ENCODE peak calls at places on chromosome 1, in four cellular contexts. B is thoracic aorta; U is A673; X is CD4-positive, CD25-positive, alpha-beta regulatory T cell. R is an unnamed sample.

GRCh38 chr1:44694863-44695478 is 20.5 kb downstream of the ARMH1 start:
- DNase-seq in B (no peak), X (no peak), U (no peak), R (no peak)

GRCh38 chr1:205588691-205589445 is 42.9 kb downstream of the ELK4 start:
- DNase-seq in B (no peak), U (peak; percentile 54), X (no peak), R (peak; percentile 47)

GRCh38 chr1:47188901-47189785 is 693 bp downstream of the PDZK1IP1 start:
- DNase-seq in X (no peak), B (no peak), U (no peak), R (no peak)

GRCh38 chr1:236997361-236997760 is 6.9 kb downstream of the MT1HL1 start:
- DNase-seq in U (no peak), B (no peak), X (no peak), R (no peak)

GRCh38 chr1:37360011-37360410 is 114.4 kb upstream of the ZC3H12A start:
- DNase-seq in B (no peak), U (no peak), X (no peak), R (no peak)

GRCh38 chr1:37318490-37318889 is 155.9 kb upstream of the ZC3H12A start:
- DNase-seq in B (no peak), U (no peak), X (no peak), R (no peak)

GRCh38 chr1:20662110-20662475 is 924 bp upstream of the DDOST start:
- DNase-seq in X (no peak), B (no peak), U (no peak), R (no peak)

GRCh38 chr1:17567582-17567981 is 28.1 kb downstream of the ARHGEF10L start:
- DNase-seq in U (no peak), B (no peak), X (no peak), R (peak; percentile 37)

GRCh38 chr1:230507671-230508407 is 81.7 kb upstream of the PGBD5 start:
- DNase-seq in X (no peak), B (no peak), U (no peak), R (no peak)

GRCh38 chr1:8342325-8342724 is 24.4 kb downstream of the SLC45A1 start:
- DNase-seq in B (no peak), X (no peak), U (no peak), R (no peak)

GRCh38 chr1:25031966-25032667 is 102.0 kb upstream of the RUNX3 start:
- DNase-seq in U (peak; percentile 46), B (no peak), X (peak; percentile 88), R (peak; percentile 23)

GRCh38 chr1:173422456-173422976 is 54.6 kb upstream of the PRDX6 start:
- DNase-seq in U (no peak), B (no peak), X (no peak), R (no peak)

GRCh38 chr1:94801919-94802546 is 18.1 kb upstream of the SLC44A3 start:
- DNase-seq in U (peak; percentile 85), X (no peak), B (no peak), R (peak; percentile 34)

GRCh38 chr1:31814041-31814511 is 1.7 kb downstream of the SPOCD1 start:
- DNase-seq in B (no peak), X (no peak), U (no peak), R (no peak)

GRCh38 chr1:52659356-52659755 is 26.4 kb downstream of the SHISAL2A start:
- DNase-seq in B (no peak), X (no peak), U (no peak), R (no peak)

GRCh38 chr1:47189844-47190562 is at the start of gene PDZK1IP1:
- DNase-seq in B (peak; percentile 89), X (no peak), U (peak; percentile 53), R (peak; percentile 94)

GRCh38 chr1:218409946-218410510 is 64.9 kb downstream of the TGFB2 start:
- DNase-seq in U (no peak), B (no peak), X (no peak), R (no peak)

GRCh38 chr1:17232759-17233661 is 15.9 kb upstream of the PADI3 start:
- DNase-seq in X (no peak), U (peak; percentile 57), B (no peak), R (peak; percentile 37)

GRCh38 chr1:196877964-196878363 is 9.9 kb upstream of the CFHR4 start:
- DNase-seq in X (no peak), U (no peak), B (no peak), R (no peak)

GRCh38 chr1:160376525-160377131 is 9.8 kb downstream of the NHLH1 start:
- DNase-seq in U (peak; percentile 84), X (peak; percentile 39), B (no peak), R (peak; percentile 59)

GRCh38 chr1:23369335-23370013 is at the start of gene ZNF436:
- DNase-seq in B (peak; percentile 70), U (peak; percentile 89), X (peak; percentile 34), R (peak; percentile 82)

GRCh38 chr1:110433803-110434202 is 17.1 kb upstream of the PROK1 start:
- DNase-seq in U (no peak), X (no peak), B (no peak), R (peak; percentile 49)

GRCh38 chr1:234540404-234540762 is 61.4 kb upstream of the TARBP1 start:
- DNase-seq in U (no peak), X (no peak), B (no peak), R (no peak)

GRCh38 chr1:5731110-5731423 is 261.2 kb downstream of the NPHP4 start:
- DNase-seq in U (no peak), X (no peak), B (no peak), R (no peak)

GRCh38 chr1:38003261-38004250 is 1.8 kb downstream of the FHL3 start:
- DNase-seq in B (no peak), U (no peak), X (no peak), R (no peak)

GRCh38 chr1:214404571-214405213 is 123.7 kb downstream of the SMYD2 start:
- DNase-seq in U (peak; percentile 86), B (no peak), X (no peak), R (no peak)

GRCh38 chr1:65255088-65256050 is 54.0 kb upstream of the DNAJC6 start:
- DNase-seq in X (no peak), B (no peak), U (no peak), R (peak; percentile 18)

GRCh38 chr1:169426174-169426716 is 1.0 kb downstream of the CCDC181 start:
- DNase-seq in X (no peak), B (no peak), U (peak; percentile 22), R (no peak)

GRCh38 chr1:41662656-41663437 is 178.4 kb upstream of the EDN2 start:
- DNase-seq in U (peak; percentile 68), B (peak; percentile 55), X (peak; percentile 46), R (peak; percentile 36)

GRCh38 chr1:238384381-238384780 is 493.7 kb upstream of the ZP4 start:
- DNase-seq in X (no peak), U (no peak), B (no peak), R (no peak)

GRCh38 chr1:52054496-52055065 is 410 bp downstream of the TXNDC12 start:
- DNase-seq in X (no peak), U (no peak), B (no peak), R (no peak)

GRCh38 chr1:201399352-201400126 is 415 bp upstream of the LAD1 start:
- DNase-seq in B (no peak), X (no peak), U (no peak), R (peak; percentile 91)

GRCh38 chr1:221747840-221748239 is 6.0 kb upstream of the DUSP10 start:
- DNase-seq in U (no peak), X (no peak), B (no peak), R (no peak)

GRCh38 chr1:226711976-226712778 is 26.9 kb downstream of the ITPKB start:
- DNase-seq in B (no peak), X (peak; percentile 65), U (no peak), R (no peak)

GRCh38 chr1:23916209-23917131 is 3.3 kb upstream of the CNR2 start:
- DNase-seq in U (peak; percentile 86), X (peak; percentile 43), B (no peak), R (peak; percentile 75)

GRCh38 chr1:30790850-30791778 is 33.5 kb upstream of the LAPTM5 start:
- DNase-seq in B (no peak), U (no peak), X (no peak), R (no peak)

GRCh38 chr1:115063238-115063901 is 25.9 kb downstream of the TSPAN2 start:
- DNase-seq in X (peak; percentile 85), B (no peak), U (peak; percentile 48), R (no peak)

GRCh38 chr1:44894591-44894990 is 51.5 kb upstream of the PTCH2 start:
- DNase-seq in X (no peak), U (no peak), B (no peak), R (no peak)

GRCh38 chr1:224183591-224184312 is 712 bp downstream of the DEGS1 start:
- DNase-seq in U (peak; percentile 81), B (no peak), X (peak; percentile 61), R (peak; percentile 52)
- H3K4me1 ChIP-seq in U (peaks cover 7% of the 10 kb centered on the region), B (peaks cover 25% of the 10 kb centered on the region), X (peaks cover 50% of the 10 kb centered on the region), R (peaks cover 25% of the 10 kb centered on the region)

GRCh38 chr1:50488403-50488802 is 65.2 kb upstream of the DMRTA2 start:
- DNase-seq in B (no peak), U (no peak), X (no peak), R (no peak)
- H3K4me1 ChIP-seq in B (no peaks in the 10 kb centered on the region), U (no peaks in the 10 kb centered on the region), X (no peaks in the 10 kb centered on the region), R (no peaks in the 10 kb centered on the region)

GRCh38 chr1:68279846-68280245 is 47.5 kb upstream of the WLS start:
- DNase-seq in B (no peak), U (no peak), X (no peak), R (no peak)
- H3K4me1 ChIP-seq in B (no peaks in the 10 kb centered on the region), U (no peaks in the 10 kb centered on the region), X (no peaks in the 10 kb centered on the region), R (no peaks in the 10 kb centered on the region)

GRCh38 chr1:153546371-153546770 is 765 bp upstream of the S100A4 start:
- DNase-seq in B (no peak), X (no peak), U (no peak), R (no peak)

GRCh38 chr1:153545067-153546055 is at the start of gene S100A4:
- DNase-seq in B (peak; percentile 80), U (peak; percentile 98), X (peak; percentile 81), R (peak; percentile 98)

GRCh38 chr1:153548722-153549695 is at the start of gene S100A3:
- DNase-seq in B (no peak), U (peak; percentile 39), X (no peak), R (no peak)

GRCh38 chr1:153547560-153548551 is 1.2 kb downstream of the S100A3 start:
- DNase-seq in X (no peak), U (no peak), B (no peak), R (no peak)

GRCh38 chr1:153546796-153547559 is 1.4 kb upstream of the S100A4 start:
- DNase-seq in B (no peak), X (no peak), U (peak; percentile 45), R (no peak)
- H3K4me1 ChIP-seq in B (peaks cover 65% of the 10 kb centered on the region), X (peaks cover 53% of the 10 kb centered on the region), U (peaks cover 54% of the 10 kb centered on the region), R (peaks cover 43% of the 10 kb centered on the region)

GRCh38 chr1:112869895-112870294 is 86.1 kb downstream of the SLC16A1 start:
- DNase-seq in X (no peak), U (no peak), B (no peak), R (no peak)
- H3K4me1 ChIP-seq in X (no peaks in the 10 kb centered on the region), U (no peaks in the 10 kb centered on the region), B (no peaks in the 10 kb centered on the region), R (no peaks in the 10 kb centered on the region)

R was measured in body of pancreas.